ENCODE peak calls at places on chromosomes 13 and 19, in seven cellular contexts. O, S, H, K, P, Q and C are unnamed samples.

GRCh38 chr19:5958074-5958850 is 19.7 kb downstream of the RANBP3 start:
- DNase-seq in O (no peak), S (no peak), H (no peak), K (peak; percentile 29), P (no peak), Q (no peak), C (no peak)

GRCh38 chr19:49570997-49571676 is 9.2 kb downstream of the NOSIP start:
- DNase-seq in O (peak; percentile 43), S (no peak), H (no peak), K (peak; percentile 47), P (no peak), Q (no peak), C (no peak)

GRCh38 chr13:29758591-29759114 is 91.8 kb downstream of the UBL3 start:
- DNase-seq in O (no peak), S (peak; percentile 87), H (no peak), K (no peak), P (peak; percentile 17), Q (no peak), C (peak; percentile 61)

GRCh38 chr13:102609696-102610095 is 12.9 kb downstream of the TPP2 start:
- DNase-seq in O (no peak), S (no peak), H (no peak), K (no peak), P (no peak), Q (no peak), C (no peak)

GRCh38 chr13:25608181-25608580 is 236.4 kb downstream of the ATP8A2 start:
- DNase-seq in O (no peak), S (no peak), H (no peak), K (no peak), P (no peak), Q (no peak), C (no peak)

GRCh38 chr13:31172535-31172934 is 10.8 kb upstream of the HSPH1 start:
- DNase-seq in O (peak; percentile 33), S (no peak), H (peak; percentile 49), K (peak; percentile 67), P (peak; percentile 98), Q (no peak), C (no peak)

GRCh38 chr19:35357867-35358573 is at the start of gene FFAR3:
- DNase-seq in O (no peak), S (no peak), H (no peak), K (no peak), P (peak; percentile 1), Q (no peak), C (no peak)

GRCh38 chr19:38596057-38596981 is 21.4 kb downstream of the MAP4K1 start:
- DNase-seq in O (peak; percentile 77), S (peak; percentile 79), H (no peak), K (peak; percentile 87), P (peak; percentile 29), Q (no peak), C (no peak)

GRCh38 chr19:33428627-33429013 is 55.1 kb downstream of the CEBPG start:
- DNase-seq in O (no peak), S (peak; percentile 14), H (no peak), K (no peak), P (no peak), Q (no peak), C (no peak)

GRCh38 chr13:91346848-91347211 is 657 bp upstream of the MIR17HG start:
- DNase-seq in O (peak; percentile 27), S (no peak), H (no peak), K (peak; percentile 34), P (peak; percentile 34), Q (no peak), C (peak; percentile 68)

GRCh38 chr19:58093071-58093470 is 5.0 kb downstream of the ZSCAN18 start:
- DNase-seq in O (no peak), S (no peak), H (no peak), K (no peak), P (no peak), Q (no peak), C (no peak)

GRCh38 chr13:111115051-111115840 is at the start of gene ARHGEF7:
- DNase-seq in O (peak; percentile 57), S (no peak), H (no peak), K (peak; percentile 19), P (no peak), Q (no peak), C (no peak)

GRCh38 chr19:6738726-6739389 is 622 bp upstream of the TRIP10 start:
- DNase-seq in O (peak; percentile 81), S (peak; percentile 70), H (no peak), K (no peak), P (no peak), Q (peak; percentile 64), C (peak; percentile 75)

GRCh38 chr13:28704282-28704681 is 14.5 kb downstream of the SLC46A3 start:
- DNase-seq in O (no peak), S (no peak), H (no peak), K (no peak), P (no peak), Q (no peak), C (no peak)

GRCh38 chr13:107551521-107551920 is 663.8 kb downstream of the LIG4 start:
- DNase-seq in O (no peak), S (no peak), H (no peak), K (no peak), P (no peak), Q (no peak), C (no peak)

GRCh38 chr19:43290568-43291359 is 21.4 kb upstream of the PSG9 start:
- DNase-seq in O (no peak), S (no peak), H (no peak), K (peak; percentile 60), P (no peak), Q (no peak), C (no peak)

GRCh38 chr13:51524312-51524711 is 60.0 kb upstream of the WDFY2 start:
- DNase-seq in O (peak; percentile 66), S (no peak), H (no peak), K (peak; percentile 54), P (peak; percentile 48), Q (no peak), C (no peak)

GRCh38 chr13:113537205-113537604 is 46.7 kb upstream of the DCUN1D2 start:
- DNase-seq in O (no peak), S (peak; percentile 10), H (no peak), K (no peak), P (no peak), Q (no peak), C (no peak)

GRCh38 chr19:1248454-1249297 is at the start of gene MIDN:
- DNase-seq in O (peak; percentile 94), S (peak; percentile 92), H (no peak), K (peak; percentile 86), P (peak; percentile 57), Q (peak; percentile 87), C (peak; percentile 85)

GRCh38 chr13:51814825-51815650 is 11.1 kb upstream of the DHRS12 start:
- DNase-seq in O (peak; percentile 75), S (no peak), H (no peak), K (peak; percentile 80), P (peak; percentile 56), Q (peak; percentile 65), C (peak; percentile 58)

GRCh38 chr13:109274188-109274821 is 512.1 kb downstream of the IRS2 start:
- DNase-seq in O (peak; percentile 23), S (peak; percentile 52), H (peak; percentile 41), K (peak; percentile 57), P (peak; percentile 61), Q (no peak), C (no peak)

GRCh38 chr19:58555920-58556632 is 1.2 kb upstream of the CHMP2A start:
- DNase-seq in O (peak; percentile 16), S (no peak), H (no peak), K (no peak), P (no peak), Q (peak; percentile 29), C (no peak)

GRCh38 chr13:27425918-27426630 is 1.7 kb downstream of the GTF3A start:
- DNase-seq in O (peak; percentile 85), S (peak; percentile 89), H (no peak), K (peak; percentile 77), P (peak; percentile 90), Q (peak; percentile 54), C (peak; percentile 63)

GRCh38 chr19:50647879-50648615 is 1.2 kb upstream of the C19orf81 start:
- DNase-seq in O (no peak), S (no peak), H (no peak), K (no peak), P (no peak), Q (no peak), C (no peak)
- H3K27me3 ChIP-seq in O (peaks cover 18% of the 10 kb centered on the region), S (peaks cover 39% of the 10 kb centered on the region), H (peaks cover 5% of the 10 kb centered on the region), K (no peaks in the 10 kb centered on the region), P (no peaks in the 10 kb centered on the region), Q (no peaks in the 10 kb centered on the region), C (no peaks in the 10 kb centered on the region)

GRCh38 chr13:98482476-98483444 is 94.1 kb downstream of the STK24 start:
- DNase-seq in O (no peak), S (peak; percentile 81), H (no peak), K (no peak), P (peak; percentile 44), Q (no peak), C (peak; percentile 46)
- H3K4me3 ChIP-seq in O (no peak overlapping the region), S (no peak overlapping the region), H (no peak overlapping the region), K (no peak overlapping the region), P (no peak overlapping the region), Q (no peak overlapping the region), C (no peak overlapping the region)

DNA sequence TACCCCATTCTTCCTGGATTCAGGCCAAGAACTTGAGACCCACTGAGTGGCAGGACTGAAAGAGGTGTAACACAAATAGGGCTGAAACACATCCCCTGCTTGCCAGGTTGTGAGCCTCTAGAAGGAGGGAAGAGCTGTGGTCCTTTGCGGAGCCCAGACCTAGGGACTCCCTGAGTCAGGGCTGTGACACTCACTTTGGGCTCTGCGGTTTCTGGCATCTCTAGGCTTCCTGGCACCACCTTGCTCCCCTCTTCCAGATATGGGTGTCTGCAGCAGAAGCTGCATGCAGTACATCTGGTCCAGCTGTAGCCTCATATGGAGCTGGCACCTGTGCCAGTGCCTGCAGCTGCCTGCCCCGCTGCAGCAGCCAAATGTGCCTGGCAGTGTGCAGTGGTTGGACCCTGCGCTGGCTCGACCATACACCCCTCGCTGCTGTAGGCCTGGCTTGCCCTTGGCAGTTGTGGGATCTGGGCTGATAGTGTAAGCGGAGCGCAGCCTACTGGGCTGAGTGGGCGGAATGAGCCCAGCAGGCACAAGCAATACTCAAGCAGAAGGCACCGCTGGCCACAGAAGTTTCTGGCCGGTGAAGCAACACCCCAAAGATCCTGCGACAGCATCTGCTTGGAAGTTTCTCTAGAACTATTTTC is 290.4 kb downstream of the SLITRK6 start:
- DNase-seq in O (no peak), S (no peak), H (no peak), K (peak; percentile 22), P (peak; percentile 37), Q (no peak), C (no peak)
- TF ChIP-seq CTCF in O (no peak), S (no peak), H (no peak), K (no peak), P (no peak), Q (no peak), C (no peak)

GRCh38 chr19:12884926-12885748 is 1.9 kb downstream of the KLF1 start:
- DNase-seq in O (peak; percentile 91), S (peak; percentile 94), H (no peak), K (peak; percentile 88), P (peak; percentile 72), Q (no peak), C (peak; percentile 96)

GRCh38 chr19:12884627-12884925 is 2.4 kb downstream of the KLF1 start:
- DNase-seq in O (no peak), S (no peak), H (no peak), K (no peak), P (no peak), Q (no peak), C (no peak)

GRCh38 chr19:12882589-12882988 is 1.3 kb upstream of the DNASE2 start:
- DNase-seq in O (no peak), S (no peak), H (no peak), K (no peak), P (no peak), Q (no peak), C (no peak)

GRCh38 chr19:12885749-12886706 is 973 bp downstream of the KLF1 start:
- DNase-seq in O (no peak), S (no peak), H (no peak), K (no peak), P (no peak), Q (no peak), C (no peak)

GRCh38 chr19:12884202-12884601 is 2.8 kb downstream of the KLF1 start:
- DNase-seq in O (no peak), S (no peak), H (no peak), K (no peak), P (no peak), Q (no peak), C (no peak)
- H3K27me3 ChIP-seq in O (peaks cover 34% of the 10 kb centered on the region), S (peaks cover 15% of the 10 kb centered on the region), H (peaks cover 33% of the 10 kb centered on the region), K (no peaks in the 10 kb centered on the region), P (no peaks in the 10 kb centered on the region), Q (peaks cover 15% of the 10 kb centered on the region), C (no peaks in the 10 kb centered on the region)